ENCODE peak calls at places on chromosomes 16 and 17, in eight cellular contexts. B is uterus, X is aorta, E is HAP-1, Z is cardiac muscle cell, L is left ventricle myocardium inferior, S is tibial artery, V is SJSA1. G is an unnamed sample.

GRCh38 chr16:4003576-4003975 is 112.7 kb downstream of the ADCY9 start:
- DNase-seq in B (no peak), X (no peak), E (no peak), Z (no peak), L (no peak), S (no peak), V (no peak), G (no peak)

GRCh38 chr16:23423496-23424049 is 29.4 kb downstream of the COG7 start:
- DNase-seq in B (peak; percentile 94), X (peak; percentile 82), E (peak; percentile 53), Z (no peak), L (peak; percentile 49), S (peak; percentile 90), V (peak; percentile 92), G (no peak)

GRCh38 chr16:81873843-81874752 is 95.0 kb downstream of the PLCG2 start:
- DNase-seq in B (peak; percentile 52), X (peak; percentile 64), E (peak; percentile 28), Z (peak; percentile 75), L (peak; percentile 30), S (peak; percentile 58), V (no peak), G (peak; percentile 56)

GRCh38 chr16:57606847-57607501 is 21.5 kb upstream of the ADGRG1 start:
- DNase-seq in B (no peak), X (no peak), E (no peak), Z (no peak), L (no peak), S (no peak), V (peak; percentile 36), G (no peak)

GRCh38 chr17:79746955-79747507 is 16.3 kb downstream of the ENPP7 start:
- DNase-seq in B (no peak), X (no peak), E (no peak), Z (no peak), L (no peak), S (no peak), V (no peak), G (no peak)

GRCh38 chr17:64679710-64680216 is 17.7 kb upstream of the SMURF2 start:
- DNase-seq in B (no peak), X (peak; percentile 53), E (no peak), Z (no peak), L (no peak), S (peak; percentile 27), V (peak; percentile 89), G (no peak)

GRCh38 chr16:410516-411178 is 9.0 kb downstream of the DECR2 start:
- DNase-seq in B (no peak), X (no peak), E (no peak), Z (no peak), L (no peak), S (no peak), V (no peak), G (no peak)

GRCh38 chr16:11459722-11460121 is 114.5 kb downstream of the RMI2 start:
- DNase-seq in B (no peak), X (no peak), E (no peak), Z (no peak), L (no peak), S (no peak), V (no peak), G (no peak)

GRCh38 chr17:50027639-50028206 is 28.2 kb upstream of the ITGA3 start:
- DNase-seq in B (peak; percentile 79), X (peak; percentile 94), E (no peak), Z (no peak), L (peak; percentile 55), S (peak; percentile 81), V (peak; percentile 99), G (no peak)

GRCh38 chr17:40510328-40510648 is 8.9 kb upstream of the TNS4 start:
- DNase-seq in B (peak; percentile 77), X (no peak), E (no peak), Z (no peak), L (no peak), S (no peak), V (no peak), G (no peak)

GRCh38 chr17:61387011-61387410 is 12.6 kb upstream of the TBX2 start:
- DNase-seq in B (no peak), X (no peak), E (no peak), Z (no peak), L (no peak), S (no peak), V (no peak), G (no peak)

GRCh38 chr17:61387511-61388305 is 11.9 kb upstream of the TBX2 start:
- DNase-seq in B (no peak), X (no peak), E (no peak), Z (no peak), L (no peak), S (no peak), V (no peak), G (no peak)

GRCh38 chr17:61385091-61385868 is 14.4 kb upstream of the TBX2 start:
- DNase-seq in B (no peak), X (no peak), E (no peak), Z (peak; percentile 23), L (no peak), S (no peak), V (no peak), G (no peak)

GRCh38 chr17:61385869-61386245 is 13.8 kb upstream of the TBX2 start:
- DNase-seq in B (no peak), X (no peak), E (no peak), Z (no peak), L (no peak), S (no peak), V (no peak), G (no peak)

DNA sequence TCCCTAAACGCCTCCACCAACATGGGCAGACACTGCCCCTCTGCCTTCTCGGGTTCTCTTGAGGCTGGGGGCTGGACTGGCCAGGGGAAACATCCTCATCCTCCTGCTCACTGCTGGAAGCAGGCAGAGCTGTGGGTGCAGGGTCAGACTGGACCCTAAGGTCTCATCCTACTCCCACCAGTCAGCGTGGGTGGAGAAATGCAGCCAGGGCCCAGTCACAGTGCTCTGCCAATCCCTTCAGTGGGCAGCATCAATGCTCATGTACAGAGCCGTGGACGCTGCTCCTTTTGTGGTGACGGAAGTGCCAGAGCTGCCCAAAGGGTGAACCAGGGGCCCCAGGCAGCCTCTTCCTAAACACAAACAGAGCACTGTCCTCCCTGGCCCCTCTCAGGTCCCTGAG is 13.4 kb upstream of the TBX2 start:
- DNase-seq in B (no peak), X (no peak), E (no peak), Z (no peak), L (no peak), S (no peak), V (no peak), G (no peak)
- H3K36me3 ChIP-seq in B (no peaks in the 10 kb centered on the region), X (no peaks in the 10 kb centered on the region), E (no peaks in the 10 kb centered on the region), Z (no peaks in the 10 kb centered on the region), L (no peaks in the 10 kb centered on the region), S (no peaks in the 10 kb centered on the region), V (no peaks in the 10 kb centered on the region), G (no peaks in the 10 kb centered on the region)

GRCh38 chr16:88726408-88726749 is 20.1 kb downstream of the CTU2 start:
- DNase-seq in B (no peak), X (no peak), E (no peak), Z (no peak), L (no peak), S (no peak), V (no peak), G (no peak)

GRCh38 chr16:88724855-88725555 is 18.7 kb downstream of the CTU2 start:
- DNase-seq in B (no peak), X (no peak), E (no peak), Z (no peak), L (no peak), S (no peak), V (no peak), G (no peak)

GRCh38 chr16:88726981-88727380 is 20.7 kb downstream of the CTU2 start:
- DNase-seq in B (no peak), X (no peak), E (no peak), Z (no peak), L (no peak), S (no peak), V (no peak), G (no peak)

GRCh38 chr16:88723911-88724310 is 17.6 kb downstream of the CTU2 start:
- DNase-seq in B (no peak), X (no peak), E (no peak), Z (no peak), L (no peak), S (no peak), V (no peak), G (no peak)

GRCh38 chr16:88725609-88726407 is 19.5 kb downstream of the CTU2 start:
- DNase-seq in B (no peak), X (no peak), E (no peak), Z (no peak), L (no peak), S (no peak), V (no peak), G (no peak)
- H3K36me3 ChIP-seq in B (no peaks in the 10 kb centered on the region), X (peaks cover 13% of the 10 kb centered on the region), E (peaks cover 69% of the 10 kb centered on the region), Z (peaks cover 15% of the 10 kb centered on the region), L (peaks cover 65% of the 10 kb centered on the region), S (peaks cover 77% of the 10 kb centered on the region), V (peaks cover 84% of the 10 kb centered on the region), G (peaks cover 8% of the 10 kb centered on the region)

GRCh38 chr16:66318505-66318904 is 48.0 kb upstream of the CDH5 start:
- DNase-seq in B (no peak), X (no peak), E (no peak), Z (no peak), L (no peak), S (no peak), V (no peak), G (no peak)

GRCh38 chr16:66311306-66311705 is 55.2 kb upstream of the CDH5 start:
- DNase-seq in B (no peak), X (no peak), E (no peak), Z (no peak), L (no peak), S (no peak), V (no peak), G (no peak)

GRCh38 chr16:66320774-66321173 is 45.7 kb upstream of the CDH5 start:
- DNase-seq in B (no peak), X (no peak), E (no peak), Z (no peak), L (no peak), S (no peak), V (no peak), G (no peak)

GRCh38 chr16:66309409-66309808 is 57.1 kb upstream of the CDH5 start:
- DNase-seq in B (no peak), X (no peak), E (no peak), Z (no peak), L (no peak), S (no peak), V (no peak), G (no peak)

DNA sequence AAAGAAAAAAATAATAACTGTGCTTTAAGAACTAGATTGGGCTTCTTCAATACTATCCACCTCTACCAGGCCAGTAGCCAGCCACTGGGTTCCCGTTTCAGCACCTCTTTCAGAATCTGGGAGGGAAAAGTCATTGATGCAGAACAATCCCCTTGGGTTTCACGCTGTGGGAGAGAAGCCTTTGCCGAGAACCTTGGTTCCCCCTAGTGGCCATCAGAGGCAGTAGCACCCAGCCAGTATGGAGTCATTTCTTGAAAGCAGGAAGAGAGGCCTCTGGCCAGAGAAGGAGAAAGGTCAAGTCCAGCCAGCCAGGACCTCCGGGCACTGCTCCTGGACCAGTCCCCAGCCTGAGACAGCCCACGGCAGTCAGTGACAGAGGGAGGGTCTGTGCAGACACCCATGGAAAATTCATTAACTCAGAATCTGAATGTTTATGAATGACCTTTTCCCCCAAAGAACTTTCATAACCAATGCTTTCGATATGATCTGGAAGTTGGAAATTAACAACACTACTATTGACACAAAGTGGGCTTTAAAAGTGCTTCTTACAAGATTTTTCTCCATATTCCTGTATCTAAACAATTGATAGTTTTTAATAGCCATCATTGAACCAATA is 51.2 kb upstream of the CDH5 start:
- DNase-seq in B (peak; percentile 58), X (peak; percentile 58), E (peak; percentile 61), Z (peak; percentile 81), L (peak; percentile 33), S (peak; percentile 59), V (peak; percentile 66), G (peak; percentile 28)
- H3K36me3 ChIP-seq in B (no peaks in the 10 kb centered on the region), X (no peaks in the 10 kb centered on the region), E (no peaks in the 10 kb centered on the region), Z (no peaks in the 10 kb centered on the region), L (no peaks in the 10 kb centered on the region), S (no peaks in the 10 kb centered on the region), V (no peaks in the 10 kb centered on the region), G (no peaks in the 10 kb centered on the region)

GRCh38 chr16:89982318-89982717 is 33.8 kb downstream of the DEF8 start:
- DNase-seq in B (no peak), X (no peak), E (no peak), Z (no peak), L (no peak), S (no peak), V (no peak), G (no peak)
- H3K36me3 ChIP-seq in B (no peaks in the 10 kb centered on the region), X (peaks cover 8% of the 10 kb centered on the region), E (peaks cover 80% of the 10 kb centered on the region), Z (peaks cover 39% of the 10 kb centered on the region), L (peaks cover 95% of the 10 kb centered on the region), S (peaks cover 91% of the 10 kb centered on the region), V (peaks cover 84% of the 10 kb centered on the region), G (peaks cover 47% of the 10 kb centered on the region)

G was measured in CD8-positive, alpha-beta T cell.